ENCODE peak calls at places on chromosomes 2 and 18, in eight cellular contexts. X is AG04449, Q is foreskin fibroblast, B is mammary epithelial cell, D is tibial artery, U is heart right ventricle, C is left ventricle myocardium inferior, H is fibroblast of mammary gland. K is an unnamed sample.

GRCh38 chr18:75472391-75472790 is 44.9 kb upstream of the SMIM21 start:
- DNase-seq in X (no peak), Q (no peak), B (no peak), D (no peak), U (no peak), C (no peak), H (no peak), K (no peak)

GRCh38 chr2:144071461-144071860 is 448.5 kb downstream of the ZEB2 start:
- DNase-seq in X (no peak), Q (peak), B (no peak), D (no peak), U (no peak), C (no peak), H (peak), K (no peak)

GRCh38 chr18:48181857-48182430 is 227.2 kb downstream of the ZBTB7C start:
- DNase-seq in X (no peak), Q (no peak), B (no peak), D (no peak), U (no peak), C (no peak), H (no peak), K (no peak)

GRCh38 chr2:111117666-111118454 is 2.9 kb upstream of the BCL2L11 start:
- DNase-seq in X (peak), Q (peak), B (peak), D (peak), U (peak), C (peak), H (peak), K (peak)

GRCh38 chr18:23529597-23529996 is 26.3 kb downstream of the RMC1 start:
- DNase-seq in X (no peak), Q (peak), B (peak), D (no peak), U (no peak), C (no peak), H (peak), K (peak)

GRCh38 chr2:28956415-28956826 is 24.7 kb upstream of the TOGARAM2 start:
- DNase-seq in X (no peak), Q (peak), B (no peak), D (no peak), U (no peak), C (no peak), H (peak), K (no peak)

GRCh38 chr2:235005603-235006259 is 53.9 kb downstream of the SH3BP4 start:
- DNase-seq in X (no peak), Q (no peak), B (no peak), D (no peak), U (peak), C (peak), H (no peak), K (no peak)

GRCh38 chr2:19369341-19369955 is 11.0 kb upstream of the OSR1 start:
- DNase-seq in X (no peak), Q (no peak), B (peak), D (peak), U (no peak), C (no peak), H (peak), K (peak)

DNA sequence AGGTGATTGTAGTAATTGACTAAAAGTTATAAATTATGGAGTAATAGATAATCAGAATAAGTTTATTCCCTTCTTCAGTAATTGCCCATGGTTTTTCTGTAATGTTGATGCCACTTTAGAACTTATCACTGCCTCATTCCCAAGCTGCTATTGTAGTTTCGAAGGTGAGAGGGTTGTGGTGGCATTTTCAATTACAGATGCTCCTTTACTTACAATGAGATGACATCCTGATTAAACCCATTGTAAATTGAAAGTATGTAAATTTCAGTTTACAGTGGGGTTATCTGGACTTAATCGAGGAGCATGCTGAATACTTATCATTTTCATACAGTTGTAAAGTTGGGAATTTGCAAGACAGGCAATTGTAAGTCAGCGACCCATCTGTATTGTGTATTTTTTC is 2.9 kb downstream of the NDUFV2 start:
- DNase-seq in X (no peak), Q (no peak), B (no peak), D (no peak), U (no peak), C (no peak), H (no peak), K (no peak)
- H3K4me3 ChIP-seq in X (peak), Q (peak), B (peak), D (no peak), U (peak), C (peak), H (peak), K (no peak)

GRCh38 chr18:79801217-79801616 is 3.5 kb downstream of the KCNG2 start:
- DNase-seq in X (no peak), Q (no peak), B (no peak), D (no peak), U (no peak), C (no peak), H (no peak), K (no peak)
- TF ChIP-seq CTCF in X (no peak), Q (no peak), B (no peak), D (no peak), U (no peak), C (no peak), H (no peak), K (no peak)

GRCh38 chr2:240455719-240456606 is 20.5 kb downstream of the GPC1 start:
- DNase-seq in X (no peak), Q (no peak), B (no peak), D (no peak), U (no peak), C (no peak), H (no peak), K (no peak)

GRCh38 chr2:240455227-240455718 is 19.8 kb downstream of the GPC1 start:
- DNase-seq in X (no peak), Q (no peak), B (no peak), D (no peak), U (no peak), C (no peak), H (no peak), K (no peak)

GRCh38 chr2:240452471-240453256 is 17.2 kb downstream of the GPC1 start:
- DNase-seq in X (no peak), Q (peak), B (peak), D (no peak), U (no peak), C (peak), H (peak), K (no peak)

GRCh38 chr2:240453461-240454030 is 18.1 kb downstream of the GPC1 start:
- DNase-seq in X (no peak), Q (no peak), B (no peak), D (no peak), U (no peak), C (no peak), H (no peak), K (no peak)

GRCh38 chr2:240454031-240454901 is 18.8 kb downstream of the GPC1 start:
- DNase-seq in X (no peak), Q (no peak), B (no peak), D (no peak), U (no peak), C (no peak), H (no peak), K (no peak)
- H3K4me3 ChIP-seq in X (no peak), Q (no peak), B (no peak), D (peak), U (no peak), C (peak), H (no peak), K (peak)

GRCh38 chr2:73385486-73386341 is at the start of gene ALMS1:
- DNase-seq in X (peak), Q (peak), B (peak), D (peak), U (peak), C (peak), H (peak), K (peak)

GRCh38 chr2:73383036-73383435 is 2.6 kb upstream of the ALMS1 start:
- DNase-seq in X (no peak), Q (no peak), B (no peak), D (no peak), U (no peak), C (no peak), H (no peak), K (no peak)

GRCh38 chr2:73386342-73386868 is 769 bp downstream of the ALMS1 start:
- DNase-seq in X (no peak), Q (no peak), B (no peak), D (no peak), U (no peak), C (no peak), H (no peak), K (no peak)

GRCh38 chr2:73386894-73387636 is 1.4 kb downstream of the ALMS1 start:
- DNase-seq in X (no peak), Q (no peak), B (no peak), D (no peak), U (no peak), C (no peak), H (no peak), K (no peak)
- TF ChIP-seq CTCF in X (no peak), Q (no peak), B (no peak), D (no peak), U (no peak), C (no peak), H (no peak), K (no peak)

DNA sequence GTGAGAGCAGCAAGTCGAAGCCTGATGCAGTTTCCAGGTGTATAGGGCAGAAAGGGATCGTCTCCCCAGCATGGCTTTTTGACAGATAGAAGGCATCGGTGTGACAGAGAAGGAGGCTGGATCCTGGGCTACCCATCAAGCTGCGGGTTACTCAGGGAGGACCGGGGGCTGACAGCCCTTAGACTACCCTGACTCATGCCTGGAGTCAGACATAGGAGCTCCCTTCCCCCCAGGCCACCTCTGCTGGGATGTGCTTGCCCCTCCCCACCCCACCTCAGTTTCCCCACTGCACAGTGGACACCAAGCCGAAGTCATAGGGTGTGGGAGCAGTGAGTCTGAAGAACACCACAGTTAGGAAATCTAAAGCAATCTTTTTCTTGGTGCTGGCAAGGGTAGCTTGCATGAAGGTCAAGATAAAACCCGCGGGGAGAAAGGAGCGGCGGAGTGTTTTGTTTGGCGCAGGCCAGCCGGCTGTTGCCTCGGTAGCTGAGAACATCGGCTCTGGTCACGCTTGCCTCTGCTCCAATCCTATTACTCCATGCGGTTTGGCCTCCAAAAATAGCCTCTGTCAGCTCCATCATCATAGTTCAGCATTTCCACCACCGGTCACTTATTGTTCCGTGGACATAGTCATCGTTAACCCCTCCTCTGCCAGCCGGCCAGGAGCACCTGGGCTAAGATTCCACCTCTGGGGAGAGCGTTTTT is 169.2 kb upstream of the GLI2 start:
- DNase-seq in X (no peak), Q (no peak), B (no peak), D (peak), U (peak), C (peak), H (peak), K (no peak)
- H3K4me3 ChIP-seq in X (no peak), Q (no peak), B (no peak), D (peak), U (no peak), C (peak), H (no peak), K (no peak)

GRCh38 chr2:228699400-228699799 is 517.9 kb upstream of the SPHKAP start:
- DNase-seq in X (no peak), Q (no peak), B (no peak), D (no peak), U (no peak), C (no peak), H (peak), K (no peak)
- TF ChIP-seq CTCF in X (no peak), Q (no peak), B (peak), D (peak), U (peak), C (peak), H (peak), K (no peak)

GRCh38 chr2:73582364-73582763 is 59.9 kb downstream of the NAT8 start:
- DNase-seq in X (no peak), Q (no peak), B (no peak), D (no peak), U (no peak), C (no peak), H (no peak), K (no peak)
- H3K4me3 ChIP-seq in X (no peak), Q (no peak), B (no peak), D (no peak), U (no peak), C (no peak), H (no peak), K (no peak)

GRCh38 chr2:88667219-88667618 is 24.3 kb upstream of the RPIA start:
- DNase-seq in X (no peak), Q (no peak), B (no peak), D (no peak), U (no peak), C (no peak), H (no peak), K (no peak)
- TF ChIP-seq CTCF in X (no peak), Q (no peak), B (no peak), D (no peak), U (no peak), C (no peak), H (no peak), K (no peak)

GRCh38 chr18:39424261-39424660 is 1858.7 kb upstream of the CELF4 start:
- DNase-seq in X (no peak), Q (no peak), B (no peak), D (no peak), U (no peak), C (no peak), H (peak), K (no peak)
- H3K4me3 ChIP-seq in X (no peak), Q (no peak), B (no peak), D (no peak), U (no peak), C (no peak), H (no peak), K (no peak)